ENCODE peak calls at places on chromosomes 2 and 18, in seven cellular contexts. One of them, this sample, is unnamed.

GRCh38 chr2:18178736-18179349 is 300.4 kb downstream of the KCNS3 start:
- DNase-seq in CD8-positive, alpha-beta memory T cell: no peak
- DNase-seq in PC-3: peak
- DNase-seq in neuronal stem cell: peak
- DNase-seq in cardiac muscle cell: peak
- DNase-seq in foreskin keratinocyte: no peak
- DNase-seq in osteoblast: peak
- DNase-seq in this sample: no peak

GRCh38 chr18:456361-456821 is 44.1 kb downstream of the COLEC12 start:
- DNase-seq in CD8-positive, alpha-beta memory T cell: no peak
- DNase-seq in PC-3: no peak
- DNase-seq in neuronal stem cell: no peak
- DNase-seq in cardiac muscle cell: no peak
- DNase-seq in foreskin keratinocyte: no peak
- DNase-seq in osteoblast: peak
- DNase-seq in this sample: no peak

GRCh38 chr2:20378891-20379519 is 28.4 kb upstream of the PUM2 start:
- DNase-seq in CD8-positive, alpha-beta memory T cell: no peak
- DNase-seq in PC-3: peak
- DNase-seq in neuronal stem cell: peak
- DNase-seq in cardiac muscle cell: peak
- DNase-seq in foreskin keratinocyte: no peak
- DNase-seq in osteoblast: peak
- DNase-seq in this sample: no peak

GRCh38 chr2:5695641-5696350 is 3.6 kb downstream of the SOX11 start:
- DNase-seq in CD8-positive, alpha-beta memory T cell: no peak
- DNase-seq in PC-3: no peak
- DNase-seq in neuronal stem cell: no peak
- DNase-seq in cardiac muscle cell: peak
- DNase-seq in foreskin keratinocyte: no peak
- DNase-seq in osteoblast: peak
- DNase-seq in this sample: no peak

GRCh38 chr2:122236152-122236892 is 480.9 kb downstream of the TSN start:
- DNase-seq in CD8-positive, alpha-beta memory T cell: no peak
- DNase-seq in PC-3: peak
- DNase-seq in neuronal stem cell: no peak
- DNase-seq in cardiac muscle cell: no peak
- DNase-seq in foreskin keratinocyte: no peak
- DNase-seq in osteoblast: no peak
- DNase-seq in this sample: no peak

GRCh38 chr2:224650815-224651439 is 65.2 kb downstream of the CCDC195 start:
- DNase-seq in CD8-positive, alpha-beta memory T cell: no peak
- DNase-seq in PC-3: peak
- DNase-seq in neuronal stem cell: peak
- DNase-seq in cardiac muscle cell: peak
- DNase-seq in foreskin keratinocyte: no peak
- DNase-seq in osteoblast: peak
- DNase-seq in this sample: no peak

GRCh38 chr2:175914846-175915245 is 87.2 kb downstream of the LNPK start:
- DNase-seq in CD8-positive, alpha-beta memory T cell: no peak
- DNase-seq in PC-3: no peak
- DNase-seq in neuronal stem cell: no peak
- DNase-seq in cardiac muscle cell: no peak
- DNase-seq in foreskin keratinocyte: no peak
- DNase-seq in osteoblast: no peak
- DNase-seq in this sample: no peak

GRCh38 chr2:43515807-43516497 is 79.9 kb downstream of the THADA start:
- DNase-seq in CD8-positive, alpha-beta memory T cell: no peak
- DNase-seq in PC-3: no peak
- DNase-seq in neuronal stem cell: no peak
- DNase-seq in cardiac muscle cell: no peak
- DNase-seq in foreskin keratinocyte: no peak
- DNase-seq in osteoblast: no peak
- DNase-seq in this sample: no peak

GRCh38 chr2:190948671-190949070 is 65.3 kb downstream of the STAT1 start:
- DNase-seq in CD8-positive, alpha-beta memory T cell: no peak
- DNase-seq in PC-3: peak
- DNase-seq in neuronal stem cell: no peak
- DNase-seq in cardiac muscle cell: no peak
- DNase-seq in foreskin keratinocyte: no peak
- DNase-seq in osteoblast: peak
- DNase-seq in this sample: no peak

GRCh38 chr18:7066965-7067555 is 50.5 kb downstream of the LAMA1 start:
- DNase-seq in CD8-positive, alpha-beta memory T cell: no peak
- DNase-seq in PC-3: no peak
- DNase-seq in neuronal stem cell: no peak
- DNase-seq in cardiac muscle cell: no peak
- DNase-seq in foreskin keratinocyte: no peak
- DNase-seq in osteoblast: no peak
- DNase-seq in this sample: no peak

GRCh38 chr18:9188359-9189231 is 52.0 kb downstream of the ANKRD12 start:
- DNase-seq in CD8-positive, alpha-beta memory T cell: no peak
- DNase-seq in PC-3: no peak
- DNase-seq in neuronal stem cell: no peak
- DNase-seq in cardiac muscle cell: no peak
- DNase-seq in foreskin keratinocyte: no peak
- DNase-seq in osteoblast: no peak
- DNase-seq in this sample: no peak

GRCh38 chr2:65722028-65722427 is 289.6 kb upstream of the SPRED2 start:
- DNase-seq in CD8-positive, alpha-beta memory T cell: no peak
- DNase-seq in PC-3: peak
- DNase-seq in neuronal stem cell: peak
- DNase-seq in cardiac muscle cell: peak
- DNase-seq in foreskin keratinocyte: no peak
- DNase-seq in osteoblast: no peak
- DNase-seq in this sample: no peak

GRCh38 chr2:46164581-46165301 is 132.5 kb upstream of the EPAS1 start:
- DNase-seq in CD8-positive, alpha-beta memory T cell: no peak
- DNase-seq in PC-3: peak
- DNase-seq in neuronal stem cell: no peak
- DNase-seq in cardiac muscle cell: no peak
- DNase-seq in foreskin keratinocyte: peak
- DNase-seq in osteoblast: peak
- DNase-seq in this sample: no peak

GRCh38 chr2:112150447-112150846 is 12.3 kb downstream of the FBLN7 start:
- DNase-seq in CD8-positive, alpha-beta memory T cell: no peak
- DNase-seq in PC-3: no peak
- DNase-seq in neuronal stem cell: no peak
- DNase-seq in cardiac muscle cell: no peak
- DNase-seq in foreskin keratinocyte: peak
- DNase-seq in osteoblast: peak
- DNase-seq in this sample: peak

GRCh38 chr2:12549641-12550040 is 167.1 kb upstream of the TRIB2 start:
- DNase-seq in CD8-positive, alpha-beta memory T cell: no peak
- DNase-seq in PC-3: peak
- DNase-seq in neuronal stem cell: no peak
- DNase-seq in cardiac muscle cell: no peak
- DNase-seq in foreskin keratinocyte: no peak
- DNase-seq in osteoblast: peak
- DNase-seq in this sample: no peak

GRCh38 chr18:44507729-44508325 is 172.9 kb upstream of the SETBP1 start:
- DNase-seq in CD8-positive, alpha-beta memory T cell: no peak
- DNase-seq in PC-3: no peak
- DNase-seq in neuronal stem cell: no peak
- DNase-seq in cardiac muscle cell: peak
- DNase-seq in foreskin keratinocyte: no peak
- DNase-seq in osteoblast: no peak
- DNase-seq in this sample: no peak

GRCh38 chr2:193462411-193462810 is 1267.7 kb upstream of the TMEFF2 start:
- DNase-seq in CD8-positive, alpha-beta memory T cell: no peak
- DNase-seq in PC-3: no peak
- DNase-seq in neuronal stem cell: no peak
- DNase-seq in cardiac muscle cell: no peak
- DNase-seq in foreskin keratinocyte: no peak
- DNase-seq in osteoblast: peak
- DNase-seq in this sample: no peak

GRCh38 chr2:209840434-209840833 is 68.8 kb downstream of the UNC80 start:
- DNase-seq in CD8-positive, alpha-beta memory T cell: no peak
- DNase-seq in PC-3: no peak
- DNase-seq in neuronal stem cell: no peak
- DNase-seq in cardiac muscle cell: peak
- DNase-seq in foreskin keratinocyte: no peak
- DNase-seq in osteoblast: no peak
- DNase-seq in this sample: no peak

GRCh38 chr2:143736904-143737303 is 607.7 kb downstream of the ARHGAP15 start:
- DNase-seq in CD8-positive, alpha-beta memory T cell: no peak
- DNase-seq in PC-3: no peak
- DNase-seq in neuronal stem cell: no peak
- DNase-seq in cardiac muscle cell: no peak
- DNase-seq in foreskin keratinocyte: no peak
- DNase-seq in osteoblast: no peak
- DNase-seq in this sample: no peak

GRCh38 chr2:143745060-143745459 is 615.8 kb downstream of the ARHGAP15 start:
- DNase-seq in CD8-positive, alpha-beta memory T cell: no peak
- DNase-seq in PC-3: peak
- DNase-seq in neuronal stem cell: no peak
- DNase-seq in cardiac muscle cell: no peak
- DNase-seq in foreskin keratinocyte: no peak
- DNase-seq in osteoblast: no peak
- DNase-seq in this sample: no peak

GRCh38 chr2:143740431-143740830 is 611.2 kb downstream of the ARHGAP15 start:
- DNase-seq in CD8-positive, alpha-beta memory T cell: no peak
- DNase-seq in PC-3: no peak
- DNase-seq in neuronal stem cell: no peak
- DNase-seq in cardiac muscle cell: no peak
- DNase-seq in foreskin keratinocyte: no peak
- DNase-seq in osteoblast: no peak
- DNase-seq in this sample: no peak

DNA sequence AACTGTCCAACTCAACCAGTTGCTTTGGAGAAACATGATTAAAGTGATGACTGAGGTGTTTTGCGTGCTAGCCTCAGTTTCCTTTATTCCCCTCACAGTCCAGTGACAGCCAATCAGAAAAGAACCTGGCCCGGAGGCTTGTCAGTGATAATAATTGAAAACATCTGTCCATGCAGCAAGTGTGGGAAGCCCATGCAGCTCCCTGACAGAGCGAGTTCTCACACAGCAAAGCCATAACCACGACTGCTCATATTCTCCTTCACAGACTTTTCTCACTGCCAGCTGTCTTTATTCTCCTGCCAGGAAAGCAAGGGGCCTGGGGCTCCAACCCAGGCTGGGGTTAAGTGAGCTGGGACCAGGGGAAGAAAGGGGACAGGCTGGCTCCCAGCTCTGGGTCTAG is 613.4 kb downstream of the ARHGAP15 start:
- DNase-seq in CD8-positive, alpha-beta memory T cell: no peak
- DNase-seq in PC-3: no peak
- DNase-seq in neuronal stem cell: no peak
- DNase-seq in cardiac muscle cell: no peak
- DNase-seq in foreskin keratinocyte: no peak
- DNase-seq in osteoblast: no peak
- DNase-seq in this sample: no peak
- H3K27ac ChIP-seq in CD8-positive, alpha-beta memory T cell: no peak
- H3K27ac ChIP-seq in PC-3: no peak
- H3K27ac ChIP-seq in neuronal stem cell: no peak
- H3K27ac ChIP-seq in cardiac muscle cell: no peak
- H3K27ac ChIP-seq in foreskin keratinocyte: no peak
- H3K27ac ChIP-seq in osteoblast: no peak
- H3K27ac ChIP-seq in this sample: no peak

DNA sequence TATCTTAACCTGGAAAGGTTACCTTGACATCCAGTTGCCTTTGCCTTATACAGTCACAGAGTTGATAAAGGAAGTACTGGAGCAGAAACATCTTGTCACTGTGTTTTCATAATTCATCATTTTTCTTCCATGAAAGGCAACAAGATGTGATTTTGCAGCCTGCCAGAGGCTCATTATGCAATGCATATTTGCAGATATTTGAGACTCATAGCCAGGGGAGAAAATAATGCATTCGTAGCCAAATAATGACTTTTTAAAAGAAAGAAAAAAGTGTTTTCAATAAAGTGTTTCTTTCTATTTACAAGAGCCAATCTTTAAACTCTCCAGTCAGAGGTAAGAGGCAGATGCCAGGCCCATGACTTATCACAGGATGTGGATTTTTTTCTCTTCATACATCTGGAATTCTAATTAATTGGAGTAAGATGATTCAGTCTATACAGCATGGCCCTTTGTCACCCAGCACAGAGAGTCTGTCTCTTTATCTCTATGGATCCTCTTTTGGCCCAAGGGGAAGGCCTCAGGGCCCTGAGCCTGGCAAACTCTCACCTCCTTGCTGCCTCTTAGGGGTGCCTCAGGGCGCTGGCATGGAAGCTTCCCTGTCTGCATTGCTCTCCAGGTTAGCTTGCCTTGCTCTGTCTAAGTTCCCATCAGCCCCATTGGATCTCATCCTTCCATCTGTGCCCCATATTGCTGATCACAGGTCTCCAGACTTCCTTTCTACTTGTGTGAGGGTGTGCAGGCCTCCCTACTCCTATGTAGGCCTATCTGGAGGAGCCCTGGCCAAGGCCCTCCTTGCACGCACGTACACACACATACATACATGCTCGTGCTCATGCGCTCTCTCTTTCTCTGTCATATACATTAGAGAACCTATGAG is 247.7 kb downstream of the TPGS2 start:
- DNase-seq in CD8-positive, alpha-beta memory T cell: no peak
- DNase-seq in PC-3: peak
- DNase-seq in neuronal stem cell: no peak
- DNase-seq in cardiac muscle cell: no peak
- DNase-seq in foreskin keratinocyte: peak
- DNase-seq in osteoblast: peak
- DNase-seq in this sample: no peak
- H3K27ac ChIP-seq in CD8-positive, alpha-beta memory T cell: no peak
- H3K27ac ChIP-seq in PC-3: peak
- H3K27ac ChIP-seq in neuronal stem cell: no peak
- H3K27ac ChIP-seq in cardiac muscle cell: peak
- H3K27ac ChIP-seq in foreskin keratinocyte: peak
- H3K27ac ChIP-seq in osteoblast: peak
- H3K27ac ChIP-seq in this sample: peak

DNA sequence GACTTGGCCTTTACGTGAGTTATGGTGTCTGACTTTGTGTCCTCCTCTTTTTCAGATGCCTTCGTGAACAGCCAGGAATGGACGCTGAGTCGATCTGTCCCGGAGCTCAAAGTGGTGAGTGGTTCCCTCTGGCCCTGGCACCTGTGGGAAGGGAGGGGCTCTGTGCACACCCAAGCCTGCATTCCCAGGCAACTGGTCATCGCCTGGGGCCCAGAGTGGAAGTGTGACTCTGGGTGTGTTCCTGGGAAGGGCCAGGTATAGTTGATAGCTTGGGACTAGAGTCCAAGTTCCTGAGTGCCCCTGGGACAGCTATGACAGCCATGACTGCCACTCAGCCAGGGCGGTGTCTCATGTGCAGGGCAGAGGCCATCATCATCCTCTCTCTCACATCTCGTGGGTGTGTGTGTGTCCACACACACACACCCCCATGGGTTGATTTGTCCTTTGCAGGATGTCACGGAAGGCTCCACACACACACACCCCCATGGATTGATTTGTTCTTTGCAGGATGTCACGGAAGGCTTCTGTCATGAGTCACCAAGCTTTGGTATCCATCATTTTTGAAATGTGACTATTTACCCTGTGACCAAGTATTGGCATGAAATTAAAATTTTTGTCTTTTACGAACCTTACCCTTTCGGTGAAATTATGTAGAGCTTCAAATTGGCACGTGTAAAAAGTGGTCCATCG is 215.4 kb downstream of the AGAP1 start:
- DNase-seq in CD8-positive, alpha-beta memory T cell: no peak
- DNase-seq in PC-3: peak
- DNase-seq in neuronal stem cell: no peak
- DNase-seq in cardiac muscle cell: no peak
- DNase-seq in foreskin keratinocyte: peak
- DNase-seq in osteoblast: peak
- DNase-seq in this sample: peak
- H3K27ac ChIP-seq in CD8-positive, alpha-beta memory T cell: no peak
- H3K27ac ChIP-seq in PC-3: peak
- H3K27ac ChIP-seq in neuronal stem cell: no peak
- H3K27ac ChIP-seq in cardiac muscle cell: no peak
- H3K27ac ChIP-seq in foreskin keratinocyte: peak
- H3K27ac ChIP-seq in osteoblast: peak
- H3K27ac ChIP-seq in this sample: peak

GRCh38 chr2:189578272-189578671 is 2.3 kb downstream of the SLC40A1 start:
- DNase-seq in CD8-positive, alpha-beta memory T cell: no peak
- DNase-seq in PC-3: no peak
- DNase-seq in neuronal stem cell: no peak
- DNase-seq in cardiac muscle cell: no peak
- DNase-seq in foreskin keratinocyte: no peak
- DNase-seq in osteoblast: no peak
- DNase-seq in this sample: no peak
- H3K27ac ChIP-seq in CD8-positive, alpha-beta memory T cell: no peak
- H3K27ac ChIP-seq in PC-3: no peak
- H3K27ac ChIP-seq in neuronal stem cell: no peak
- H3K27ac ChIP-seq in cardiac muscle cell: no peak
- H3K27ac ChIP-seq in foreskin keratinocyte: no peak
- H3K27ac ChIP-seq in osteoblast: no peak
- H3K27ac ChIP-seq in this sample: no peak